ENCODE peak calls at places on chromosomes 1 and 21, in six cellular contexts. S is HT1080; O is stromal cell of bone marrow; J is EH; F is HTR-8/SVneo; T is activated CD8-positive, alpha-beta memory T cell treated with anti-CD3 and anti-CD28 coated beads for 24 hours. E is an unnamed sample.

GRCh38 chr1:167489581-167490340 is 28.6 kb downstream of the CD247 start:
- DNase-seq in S (no peak), O (no peak), J (no peak), F (no peak), T (peak; percentile 72), E (no peak)

GRCh38 chr21:34543017-34543416 is 31.0 kb upstream of the KCNE1 start:
- DNase-seq in S (no peak), O (no peak), J (no peak), F (no peak), T (no peak), E (no peak)

GRCh38 chr1:18739956-18740355 is 109.3 kb downstream of the PAX7 start:
- DNase-seq in S (no peak), O (no peak), J (no peak), F (no peak), T (no peak), E (no peak)

GRCh38 chr21:16502273-16502672 is 772.5 kb downstream of the USP25 start:
- DNase-seq in S (no peak), O (no peak), J (no peak), F (no peak), T (no peak), E (no peak)

GRCh38 chr1:212651521-212651920 is 43.0 kb downstream of the ATF3 start:
- DNase-seq in S (peak; percentile 20), O (peak; percentile 78), J (peak; percentile 85), F (no peak), T (no peak), E (no peak)

GRCh38 chr1:88683516-88683847 is 591 bp upstream of the PKN2 start:
- DNase-seq in S (no peak), O (no peak), J (no peak), F (peak; percentile 9), T (peak; percentile 79), E (no peak)

GRCh38 chr1:197614916-197615692 is 160.2 kb downstream of the DENND1B start:
- DNase-seq in S (peak; percentile 37), O (peak; percentile 21), J (peak; percentile 55), F (peak; percentile 2), T (no peak), E (no peak)

GRCh38 chr1:240683576-240683975 is 71.6 kb upstream of the GREM2 start:
- DNase-seq in S (no peak), O (peak; percentile 91), J (peak; percentile 52), F (no peak), T (no peak), E (no peak)

GRCh38 chr1:56194911-56195310 is 384.5 kb downstream of the PLPP3 start:
- DNase-seq in S (no peak), O (peak; percentile 69), J (peak; percentile 77), F (no peak), T (no peak), E (no peak)

GRCh38 chr1:54379481-54380284 is 26.5 kb downstream of the SSBP3 start:
- DNase-seq in S (no peak), O (no peak), J (no peak), F (no peak), T (no peak), E (no peak)

GRCh38 chr1:2828586-2829250 is 27.2 kb upstream of the TTC34 start:
- DNase-seq in S (no peak), O (no peak), J (no peak), F (no peak), T (no peak), E (no peak)

GRCh38 chr1:234114648-234115307 is 210.3 kb downstream of the SLC35F3 start:
- DNase-seq in S (peak; percentile 62), O (peak; percentile 31), J (peak; percentile 68), F (peak; percentile 56), T (no peak), E (no peak)

GRCh38 chr1:160163612-160164011 is 12.2 kb downstream of the ATP1A4 start:
- DNase-seq in S (no peak), O (no peak), J (peak; percentile 44), F (no peak), T (no peak), E (no peak)

GRCh38 chr21:24200052-24200451 is 1407.2 kb downstream of the MRPL39 start:
- DNase-seq in S (no peak), O (no peak), J (no peak), F (no peak), T (no peak), E (no peak)

GRCh38 chr21:46226146-46226545 is 2.4 kb downstream of the LSS start:
- DNase-seq in S (no peak), O (no peak), J (no peak), F (no peak), T (no peak), E (no peak)

GRCh38 chr1:246108278-246108925 is 398.7 kb downstream of the SMYD3 start:
- DNase-seq in S (no peak), O (no peak), J (no peak), F (no peak), T (no peak), E (no peak)

GRCh38 chr1:118842462-118843201 is 145.5 kb downstream of the TBX15 start:
- DNase-seq in S (peak; percentile 8), O (no peak), J (no peak), F (no peak), T (no peak), E (no peak)

GRCh38 chr1:183318433-183318832 is 99.7 kb downstream of the NMNAT2 start:
- DNase-seq in S (peak; percentile 85), O (peak; percentile 88), J (peak; percentile 91), F (peak; percentile 82), T (no peak), E (peak; percentile 33)

GRCh38 chr1:231027136-231027925 is 12.7 kb downstream of the FAM89A start:
- DNase-seq in S (no peak), O (no peak), J (no peak), F (no peak), T (no peak), E (no peak)

GRCh38 chr1:235908742-235909520 is 42.2 kb upstream of the LYST start:
- DNase-seq in S (peak; percentile 95), O (peak; percentile 89), J (peak; percentile 92), F (peak; percentile 71), T (no peak), E (no peak)

GRCh38 chr1:67827688-67828087 is 5.6 kb downstream of the GNG12 start:
- DNase-seq in S (no peak), O (no peak), J (no peak), F (no peak), T (no peak), E (no peak)

GRCh38 chr1:175423605-175424004 is 231.0 kb upstream of the KIAA0040 start:
- DNase-seq in S (no peak), O (no peak), J (no peak), F (no peak), T (no peak), E (no peak)

GRCh38 chr1:184649500-184649899 is 105.2 kb downstream of the EDEM3 start:
- DNase-seq in S (no peak), O (peak; percentile 58), J (peak; percentile 83), F (no peak), T (no peak), E (no peak)